ENCODE peak calls at places on chromosome 21, in seven cellular contexts. One of them, this sample, is unnamed.

GRCh38 chr21:45080639-45081414 is 6.4 kb downstream of the ADARB1 start:
- DNase-seq in GM13977: no peak
- DNase-seq in activated naive CD8-positive, alpha-beta T cell treated with anti-CD3 and anti-CD28 coated beads, Interleukin-2, amount 50 U/mL, for 24 hours: peak; percentile 38
- DNase-seq in Calu3: no peak
- DNase-seq in GM23338: no peak
- DNase-seq in 8988T: no peak
- DNase-seq in activated T-cell treated with anti-CD3 and anti-CD28 coated beads, Interleukin-2, amount 50 U/mL, for 48 hours: peak; percentile 53
- DNase-seq in this sample: no peak

GRCh38 chr21:27406297-27407009 is 439.6 kb upstream of the ADAMTS5 start:
- DNase-seq in GM13977: no peak
- DNase-seq in activated naive CD8-positive, alpha-beta T cell treated with anti-CD3 and anti-CD28 coated beads, Interleukin-2, amount 50 U/mL, for 24 hours: no peak
- DNase-seq in Calu3: no peak
- DNase-seq in GM23338: no peak
- DNase-seq in 8988T: no peak
- DNase-seq in activated T-cell treated with anti-CD3 and anti-CD28 coated beads, Interleukin-2, amount 50 U/mL, for 48 hours: no peak
- DNase-seq in this sample: no peak

GRCh38 chr21:16145479-16145878 is 415.7 kb downstream of the USP25 start:
- DNase-seq in GM13977: no peak
- DNase-seq in activated naive CD8-positive, alpha-beta T cell treated with anti-CD3 and anti-CD28 coated beads, Interleukin-2, amount 50 U/mL, for 24 hours: no peak
- DNase-seq in Calu3: no peak
- DNase-seq in GM23338: peak; percentile 5
- DNase-seq in 8988T: no peak
- DNase-seq in activated T-cell treated with anti-CD3 and anti-CD28 coated beads, Interleukin-2, amount 50 U/mL, for 48 hours: no peak
- DNase-seq in this sample: no peak

GRCh38 chr21:21860888-21861287 is 862.7 kb downstream of the NCAM2 start:
- DNase-seq in GM13977: no peak
- DNase-seq in activated naive CD8-positive, alpha-beta T cell treated with anti-CD3 and anti-CD28 coated beads, Interleukin-2, amount 50 U/mL, for 24 hours: no peak
- DNase-seq in Calu3: no peak
- DNase-seq in GM23338: no peak
- DNase-seq in 8988T: no peak
- DNase-seq in activated T-cell treated with anti-CD3 and anti-CD28 coated beads, Interleukin-2, amount 50 U/mL, for 48 hours: no peak
- DNase-seq in this sample: peak; percentile 3

GRCh38 chr21:43338951-43339350 is 88.0 kb downstream of the SIK1 start:
- DNase-seq in GM13977: no peak
- DNase-seq in activated naive CD8-positive, alpha-beta T cell treated with anti-CD3 and anti-CD28 coated beads, Interleukin-2, amount 50 U/mL, for 24 hours: no peak
- DNase-seq in Calu3: no peak
- DNase-seq in GM23338: no peak
- DNase-seq in 8988T: no peak
- DNase-seq in activated T-cell treated with anti-CD3 and anti-CD28 coated beads, Interleukin-2, amount 50 U/mL, for 48 hours: no peak
- DNase-seq in this sample: no peak

GRCh38 chr21:45846373-45847160 is 135.0 kb upstream of the COL6A1 start:
- DNase-seq in GM13977: no peak
- DNase-seq in activated naive CD8-positive, alpha-beta T cell treated with anti-CD3 and anti-CD28 coated beads, Interleukin-2, amount 50 U/mL, for 24 hours: no peak
- DNase-seq in Calu3: no peak
- DNase-seq in GM23338: no peak
- DNase-seq in 8988T: no peak
- DNase-seq in activated T-cell treated with anti-CD3 and anti-CD28 coated beads, Interleukin-2, amount 50 U/mL, for 48 hours: no peak
- DNase-seq in this sample: no peak

GRCh38 chr21:15446193-15446592 is 283.6 kb upstream of the USP25 start:
- DNase-seq in GM13977: no peak
- DNase-seq in activated naive CD8-positive, alpha-beta T cell treated with anti-CD3 and anti-CD28 coated beads, Interleukin-2, amount 50 U/mL, for 24 hours: no peak
- DNase-seq in Calu3: no peak
- DNase-seq in GM23338: peak; percentile 23
- DNase-seq in 8988T: no peak
- DNase-seq in activated T-cell treated with anti-CD3 and anti-CD28 coated beads, Interleukin-2, amount 50 U/mL, for 48 hours: no peak
- DNase-seq in this sample: no peak

GRCh38 chr21:38716942-38717341 is 88.8 kb upstream of the ETS2 start:
- DNase-seq in GM13977: no peak
- DNase-seq in activated naive CD8-positive, alpha-beta T cell treated with anti-CD3 and anti-CD28 coated beads, Interleukin-2, amount 50 U/mL, for 24 hours: no peak
- DNase-seq in Calu3: no peak
- DNase-seq in GM23338: no peak
- DNase-seq in 8988T: no peak
- DNase-seq in activated T-cell treated with anti-CD3 and anti-CD28 coated beads, Interleukin-2, amount 50 U/mL, for 48 hours: no peak
- DNase-seq in this sample: no peak

GRCh38 chr21:46066843-46067331 is 31.0 kb upstream of the COL6A2 start:
- DNase-seq in GM13977: no peak
- DNase-seq in activated naive CD8-positive, alpha-beta T cell treated with anti-CD3 and anti-CD28 coated beads, Interleukin-2, amount 50 U/mL, for 24 hours: no peak
- DNase-seq in Calu3: no peak
- DNase-seq in GM23338: no peak
- DNase-seq in 8988T: no peak
- DNase-seq in activated T-cell treated with anti-CD3 and anti-CD28 coated beads, Interleukin-2, amount 50 U/mL, for 48 hours: no peak
- DNase-seq in this sample: no peak

GRCh38 chr21:43994085-43994484 is 18.0 kb upstream of the TRAPPC10 start:
- DNase-seq in GM13977: no peak
- DNase-seq in activated naive CD8-positive, alpha-beta T cell treated with anti-CD3 and anti-CD28 coated beads, Interleukin-2, amount 50 U/mL, for 24 hours: no peak
- DNase-seq in Calu3: no peak
- DNase-seq in GM23338: no peak
- DNase-seq in 8988T: no peak
- DNase-seq in activated T-cell treated with anti-CD3 and anti-CD28 coated beads, Interleukin-2, amount 50 U/mL, for 48 hours: no peak
- DNase-seq in this sample: no peak